ENCODE peak calls at places on chromosomes 6 and 20, in seven cellular contexts. A is Peyer's patch; O is hepatocyte; D is choroid plexus epithelial cell; U is stimulated activated CD4-positive, alpha-beta T cell treated with anti-CD3 and anti-CD28 coated beads, Interleukin-1b, Interleukin-23, amount 100 ng/mL, for 1 hour; E is mucosa of gallbladder; J is OCI-LY7. B is an unnamed sample.

GRCh38 chr20:35264755-35265154 is 13.2 kb downstream of the MMP24OS start:
- DNase-seq in U (no peak), A (no peak), D (peak; percentile 45), E (no peak), O (peak; percentile 63), J (no peak), B (no peak)

GRCh38 chr6:41768545-41769308 is 11.0 kb downstream of the FRS3 start:
- DNase-seq in D (no peak), U (no peak), E (no peak), J (no peak), A (no peak), O (peak; percentile 78), B (peak; percentile 60)

GRCh38 chr6:170293881-170294755 is 3.2 kb upstream of the DLL1 start:
- DNase-seq in U (no peak), D (no peak), A (no peak), E (no peak), O (no peak), J (no peak), B (no peak)

GRCh38 chr20:25248501-25249172 is 752 bp downstream of the PYGB start:
- DNase-seq in U (no peak), E (no peak), J (peak; percentile 29), D (peak; percentile 47), O (peak; percentile 59), A (peak; percentile 68), B (peak; percentile 46)

GRCh38 chr20:13199279-13199678 is 21.8 kb upstream of the ISM1 start:
- DNase-seq in E (no peak), U (no peak), A (no peak), O (no peak), J (no peak), D (no peak), B (no peak)

GRCh38 chr6:155177369-155177961 is 86.3 kb upstream of the CLDN20 start:
- DNase-seq in D (peak; percentile 90), O (peak; percentile 87), A (no peak), J (peak; percentile 86), U (no peak), E (peak; percentile 48), B (peak; percentile 62)

GRCh38 chr6:72424476-72424875 is 197.4 kb upstream of the KCNQ5 start:
- DNase-seq in D (no peak), O (no peak), E (no peak), U (no peak), J (no peak), A (no peak), B (no peak)

GRCh38 chr6:131828080-131828479 is 20.3 kb downstream of the ENPP1 start:
- DNase-seq in O (peak; percentile 52), U (no peak), A (no peak), D (peak; percentile 80), E (peak; percentile 23), J (no peak), B (no peak)

GRCh38 chr6:4059115-4059777 is 19.7 kb downstream of the FAM217A start:
- DNase-seq in A (no peak), D (peak; percentile 94), E (no peak), U (no peak), J (no peak), O (peak; percentile 24), B (no peak)

GRCh38 chr20:48732081-48732829 is 95.5 kb downstream of the PREX1 start:
- DNase-seq in U (no peak), A (no peak), O (no peak), J (no peak), D (no peak), E (no peak), B (no peak)